ENCODE peak calls at places on chromosomes 4 and X, in eight cellular contexts. One of them, this sample, is unnamed.

GRCh38 chr4:56434599-56435000 is 815 bp downstream of the PPAT start:
- DNase-seq in cardiac muscle cell: peak
- DNase-seq in body of pancreas: no peak
- DNase-seq in ovary: no peak
- DNase-seq in choroid plexus epithelial cell: peak
- DNase-seq in progenitor cell of endocrine pancreas: no peak
- DNase-seq in CD8-positive, alpha-beta T cell: no peak
- DNase-seq in foreskin fibroblast: peak
- DNase-seq in this sample: no peak

GRCh38 chrX:39577976-39578962 is 519.5 kb downstream of the BCOR start:
- DNase-seq in cardiac muscle cell: peak
- DNase-seq in body of pancreas: no peak
- DNase-seq in ovary: no peak
- DNase-seq in choroid plexus epithelial cell: no peak
- DNase-seq in progenitor cell of endocrine pancreas: no peak
- DNase-seq in CD8-positive, alpha-beta T cell: peak
- DNase-seq in foreskin fibroblast: no peak
- DNase-seq in this sample: peak

GRCh38 chrX:49072712-49073095 is 1.1 kb downstream of the PRAF2 start:
- DNase-seq in cardiac muscle cell: no peak
- DNase-seq in body of pancreas: no peak
- DNase-seq in ovary: no peak
- DNase-seq in choroid plexus epithelial cell: peak
- DNase-seq in progenitor cell of endocrine pancreas: no peak
- DNase-seq in CD8-positive, alpha-beta T cell: no peak
- DNase-seq in foreskin fibroblast: no peak
- DNase-seq in this sample: no peak

GRCh38 chrX:32572644-32573043 is 638.7 kb downstream of the DMD start:
- DNase-seq in cardiac muscle cell: no peak
- DNase-seq in body of pancreas: no peak
- DNase-seq in ovary: no peak
- DNase-seq in choroid plexus epithelial cell: peak
- DNase-seq in progenitor cell of endocrine pancreas: no peak
- DNase-seq in CD8-positive, alpha-beta T cell: no peak
- DNase-seq in foreskin fibroblast: no peak
- DNase-seq in this sample: no peak

GRCh38 chr4:107564326-107564725 is 155.7 kb downstream of the PAPSS1 start:
- DNase-seq in cardiac muscle cell: peak
- DNase-seq in body of pancreas: no peak
- DNase-seq in ovary: no peak
- DNase-seq in choroid plexus epithelial cell: peak
- DNase-seq in progenitor cell of endocrine pancreas: no peak
- DNase-seq in CD8-positive, alpha-beta T cell: no peak
- DNase-seq in foreskin fibroblast: no peak
- DNase-seq in this sample: no peak

GRCh38 chr4:128376303-128376702 is 88.7 kb upstream of the PGRMC2 start:
- DNase-seq in cardiac muscle cell: no peak
- DNase-seq in body of pancreas: no peak
- DNase-seq in ovary: no peak
- DNase-seq in choroid plexus epithelial cell: no peak
- DNase-seq in progenitor cell of endocrine pancreas: no peak
- DNase-seq in CD8-positive, alpha-beta T cell: no peak
- DNase-seq in foreskin fibroblast: no peak
- DNase-seq in this sample: no peak

GRCh38 chr4:6301051-6301731 is 31.5 kb downstream of the WFS1 start:
- DNase-seq in cardiac muscle cell: no peak
- DNase-seq in body of pancreas: no peak
- DNase-seq in ovary: no peak
- DNase-seq in choroid plexus epithelial cell: no peak
- DNase-seq in progenitor cell of endocrine pancreas: no peak
- DNase-seq in CD8-positive, alpha-beta T cell: no peak
- DNase-seq in foreskin fibroblast: no peak
- DNase-seq in this sample: no peak

GRCh38 chr4:111398906-111399330 is 746.3 kb upstream of the FAM241A start:
- DNase-seq in cardiac muscle cell: peak
- DNase-seq in body of pancreas: no peak
- DNase-seq in ovary: no peak
- DNase-seq in choroid plexus epithelial cell: peak
- DNase-seq in progenitor cell of endocrine pancreas: no peak
- DNase-seq in CD8-positive, alpha-beta T cell: no peak
- DNase-seq in foreskin fibroblast: peak
- DNase-seq in this sample: no peak

GRCh38 chr4:139817657-139818452 is 152.2 kb downstream of the MGST2 start:
- DNase-seq in cardiac muscle cell: no peak
- DNase-seq in body of pancreas: no peak
- DNase-seq in ovary: peak
- DNase-seq in choroid plexus epithelial cell: no peak
- DNase-seq in progenitor cell of endocrine pancreas: no peak
- DNase-seq in CD8-positive, alpha-beta T cell: no peak
- DNase-seq in foreskin fibroblast: no peak
- DNase-seq in this sample: no peak

GRCh38 chr4:138938371-138938699 is 77.2 kb upstream of the NOCT start:
- DNase-seq in cardiac muscle cell: peak
- DNase-seq in body of pancreas: no peak
- DNase-seq in ovary: no peak
- DNase-seq in choroid plexus epithelial cell: peak
- DNase-seq in progenitor cell of endocrine pancreas: no peak
- DNase-seq in CD8-positive, alpha-beta T cell: no peak
- DNase-seq in foreskin fibroblast: peak
- DNase-seq in this sample: no peak

GRCh38 chrX:16722481-16722880 is 3.1 kb downstream of the SYAP1 start:
- DNase-seq in cardiac muscle cell: no peak
- DNase-seq in body of pancreas: no peak
- DNase-seq in ovary: no peak
- DNase-seq in choroid plexus epithelial cell: no peak
- DNase-seq in progenitor cell of endocrine pancreas: no peak
- DNase-seq in CD8-positive, alpha-beta T cell: no peak
- DNase-seq in foreskin fibroblast: no peak
- DNase-seq in this sample: no peak

GRCh38 chrX:16212024-16212423 is 44.7 kb downstream of the MAGEB17 start:
- DNase-seq in cardiac muscle cell: peak
- DNase-seq in body of pancreas: no peak
- DNase-seq in ovary: no peak
- DNase-seq in choroid plexus epithelial cell: peak
- DNase-seq in progenitor cell of endocrine pancreas: no peak
- DNase-seq in CD8-positive, alpha-beta T cell: no peak
- DNase-seq in foreskin fibroblast: no peak
- DNase-seq in this sample: no peak

GRCh38 chrX:101931104-101931493 is 728 bp downstream of the ZMAT1 start:
- DNase-seq in cardiac muscle cell: no peak
- DNase-seq in body of pancreas: no peak
- DNase-seq in ovary: no peak
- DNase-seq in choroid plexus epithelial cell: no peak
- DNase-seq in progenitor cell of endocrine pancreas: no peak
- DNase-seq in CD8-positive, alpha-beta T cell: no peak
- DNase-seq in foreskin fibroblast: no peak
- DNase-seq in this sample: no peak

GRCh38 chr4:11252149-11252548 is 176.5 kb downstream of the HS3ST1 start:
- DNase-seq in cardiac muscle cell: no peak
- DNase-seq in body of pancreas: no peak
- DNase-seq in ovary: no peak
- DNase-seq in choroid plexus epithelial cell: no peak
- DNase-seq in progenitor cell of endocrine pancreas: no peak
- DNase-seq in CD8-positive, alpha-beta T cell: no peak
- DNase-seq in foreskin fibroblast: no peak
- DNase-seq in this sample: no peak

GRCh38 chr4:153735901-153736461 is 23.8 kb downstream of the RNF175 start:
- DNase-seq in cardiac muscle cell: peak
- DNase-seq in body of pancreas: no peak
- DNase-seq in ovary: no peak
- DNase-seq in choroid plexus epithelial cell: peak
- DNase-seq in progenitor cell of endocrine pancreas: no peak
- DNase-seq in CD8-positive, alpha-beta T cell: no peak
- DNase-seq in foreskin fibroblast: no peak
- DNase-seq in this sample: no peak

GRCh38 chr4:99084595-99084994 is 4.0 kb downstream of the ADH5 start:
- DNase-seq in cardiac muscle cell: no peak
- DNase-seq in body of pancreas: no peak
- DNase-seq in ovary: no peak
- DNase-seq in choroid plexus epithelial cell: no peak
- DNase-seq in progenitor cell of endocrine pancreas: no peak
- DNase-seq in CD8-positive, alpha-beta T cell: no peak
- DNase-seq in foreskin fibroblast: no peak
- DNase-seq in this sample: no peak

GRCh38 chr4:99087887-99088484 is 602 bp downstream of the ADH5 start:
- DNase-seq in cardiac muscle cell: peak
- DNase-seq in body of pancreas: peak
- DNase-seq in ovary: peak
- DNase-seq in choroid plexus epithelial cell: peak
- DNase-seq in progenitor cell of endocrine pancreas: no peak
- DNase-seq in CD8-positive, alpha-beta T cell: no peak
- DNase-seq in foreskin fibroblast: peak
- DNase-seq in this sample: peak

GRCh38 chr4:99090511-99090910 is 1.9 kb upstream of the ADH5 start:
- DNase-seq in cardiac muscle cell: peak
- DNase-seq in body of pancreas: no peak
- DNase-seq in ovary: no peak
- DNase-seq in choroid plexus epithelial cell: peak
- DNase-seq in progenitor cell of endocrine pancreas: no peak
- DNase-seq in CD8-positive, alpha-beta T cell: no peak
- DNase-seq in foreskin fibroblast: no peak
- DNase-seq in this sample: no peak

GRCh38 chr4:99091174-99091573 is 2.6 kb upstream of the ADH5 start:
- DNase-seq in cardiac muscle cell: no peak
- DNase-seq in body of pancreas: no peak
- DNase-seq in ovary: no peak
- DNase-seq in choroid plexus epithelial cell: no peak
- DNase-seq in progenitor cell of endocrine pancreas: no peak
- DNase-seq in CD8-positive, alpha-beta T cell: no peak
- DNase-seq in foreskin fibroblast: no peak
- DNase-seq in this sample: no peak

DNA sequence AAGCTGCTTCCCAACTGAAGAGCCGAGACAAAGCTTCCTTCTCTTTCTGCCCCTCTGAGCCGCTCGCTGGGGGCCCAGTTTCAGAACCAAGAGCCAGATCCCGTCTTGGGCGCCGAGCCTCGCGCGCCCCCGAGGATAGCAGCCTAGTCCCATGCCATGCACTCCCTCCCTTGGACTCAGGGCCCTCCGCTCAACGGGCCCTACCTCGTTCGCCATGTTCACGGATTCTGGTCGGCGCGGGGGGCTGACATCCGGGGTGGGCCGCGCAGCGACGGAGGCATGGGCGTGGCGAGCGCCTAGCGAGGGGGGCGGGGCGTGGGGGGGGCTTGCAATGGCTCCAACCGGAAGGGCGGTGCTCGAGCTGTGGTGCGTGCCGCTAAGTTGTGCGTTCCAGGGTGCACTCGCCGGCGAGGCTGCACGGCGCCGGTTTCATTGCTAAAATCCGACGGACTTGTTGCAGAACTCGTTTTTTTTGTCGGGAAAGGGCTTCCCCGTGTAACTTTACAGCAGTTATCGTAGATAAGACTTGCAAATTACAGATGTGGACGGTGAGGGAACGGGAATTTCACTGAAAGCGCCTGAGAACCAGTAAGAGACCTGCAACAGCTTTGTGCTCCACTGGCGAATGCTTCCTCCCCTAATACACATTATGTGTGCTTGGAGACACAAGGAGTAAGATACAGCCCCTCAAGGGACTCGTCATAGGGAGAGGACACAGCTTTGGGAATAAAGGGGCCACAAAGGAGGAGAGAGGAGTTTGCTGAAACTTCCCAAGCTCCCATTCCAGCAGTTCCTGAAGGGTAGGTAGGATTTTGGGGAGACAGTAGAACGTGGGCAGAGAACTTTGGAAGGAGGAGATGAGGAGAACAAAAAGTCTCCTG is at the start of gene ADH5:
- DNase-seq in cardiac muscle cell: peak
- DNase-seq in body of pancreas: peak
- DNase-seq in ovary: peak
- DNase-seq in choroid plexus epithelial cell: peak
- DNase-seq in progenitor cell of endocrine pancreas: peak
- DNase-seq in CD8-positive, alpha-beta T cell: peak
- DNase-seq in foreskin fibroblast: peak
- DNase-seq in this sample: peak
- TF ChIP-seq CTCF in cardiac muscle cell: no peak
- TF ChIP-seq CTCF in body of pancreas: no peak
- TF ChIP-seq CTCF in ovary: no peak
- TF ChIP-seq CTCF in choroid plexus epithelial cell: no peak
- TF ChIP-seq CTCF in progenitor cell of endocrine pancreas: no peak
- TF ChIP-seq CTCF in CD8-positive, alpha-beta T cell: no peak
- TF ChIP-seq CTCF in foreskin fibroblast: no peak
- TF ChIP-seq CTCF in this sample: no peak

GRCh38 chr4:96189761-96190160 is 349.9 kb downstream of the PDHA2 start:
- DNase-seq in cardiac muscle cell: no peak
- DNase-seq in body of pancreas: no peak
- DNase-seq in ovary: no peak
- DNase-seq in choroid plexus epithelial cell: no peak
- DNase-seq in progenitor cell of endocrine pancreas: no peak
- DNase-seq in CD8-positive, alpha-beta T cell: no peak
- DNase-seq in foreskin fibroblast: no peak
- DNase-seq in this sample: no peak
- TF ChIP-seq CTCF in cardiac muscle cell: no peak
- TF ChIP-seq CTCF in body of pancreas: no peak
- TF ChIP-seq CTCF in ovary: no peak
- TF ChIP-seq CTCF in choroid plexus epithelial cell: no peak
- TF ChIP-seq CTCF in progenitor cell of endocrine pancreas: no peak
- TF ChIP-seq CTCF in CD8-positive, alpha-beta T cell: no peak
- TF ChIP-seq CTCF in foreskin fibroblast: no peak
- TF ChIP-seq CTCF in this sample: no peak

GRCh38 chr4:37073226-37073840 is 171.2 kb upstream of the NWD2 start:
- DNase-seq in cardiac muscle cell: no peak
- DNase-seq in body of pancreas: no peak
- DNase-seq in ovary: no peak
- DNase-seq in choroid plexus epithelial cell: no peak
- DNase-seq in progenitor cell of endocrine pancreas: no peak
- DNase-seq in CD8-positive, alpha-beta T cell: no peak
- DNase-seq in foreskin fibroblast: no peak
- DNase-seq in this sample: no peak

GRCh38 chr4:37066149-37066548 is 178.4 kb upstream of the NWD2 start:
- DNase-seq in cardiac muscle cell: no peak
- DNase-seq in body of pancreas: peak
- DNase-seq in ovary: no peak
- DNase-seq in choroid plexus epithelial cell: no peak
- DNase-seq in progenitor cell of endocrine pancreas: no peak
- DNase-seq in CD8-positive, alpha-beta T cell: no peak
- DNase-seq in foreskin fibroblast: no peak
- DNase-seq in this sample: no peak

DNA sequence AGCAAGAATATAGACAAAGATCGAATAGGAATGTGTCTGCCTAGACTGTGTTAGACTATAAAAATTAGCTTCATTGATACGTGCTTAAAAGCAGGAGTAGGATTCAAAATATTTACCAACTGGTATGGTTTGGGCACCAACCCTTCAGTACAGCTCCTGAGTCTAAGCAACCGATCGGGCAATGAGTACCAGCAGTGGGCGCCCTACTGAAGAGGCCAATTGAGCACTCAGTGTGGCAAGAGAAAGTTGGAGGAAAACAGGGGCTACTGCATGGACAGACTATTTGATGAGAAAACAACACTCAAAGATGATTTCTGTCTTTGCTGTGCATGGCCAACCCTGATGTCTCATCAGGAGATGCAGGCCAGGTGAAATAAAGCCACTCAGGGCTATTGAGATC is 176.0 kb upstream of the NWD2 start:
- DNase-seq in cardiac muscle cell: no peak
- DNase-seq in body of pancreas: no peak
- DNase-seq in ovary: no peak
- DNase-seq in choroid plexus epithelial cell: no peak
- DNase-seq in progenitor cell of endocrine pancreas: no peak
- DNase-seq in CD8-positive, alpha-beta T cell: no peak
- DNase-seq in foreskin fibroblast: no peak
- DNase-seq in this sample: no peak
- TF ChIP-seq CTCF in cardiac muscle cell: no peak
- TF ChIP-seq CTCF in body of pancreas: no peak
- TF ChIP-seq CTCF in ovary: no peak
- TF ChIP-seq CTCF in choroid plexus epithelial cell: no peak
- TF ChIP-seq CTCF in progenitor cell of endocrine pancreas: no peak
- TF ChIP-seq CTCF in CD8-positive, alpha-beta T cell: no peak
- TF ChIP-seq CTCF in foreskin fibroblast: no peak
- TF ChIP-seq CTCF in this sample: no peak

GRCh38 chrX:107672955-107673378 is 44.7 kb downstream of the PRPS1 start:
- DNase-seq in cardiac muscle cell: peak
- DNase-seq in body of pancreas: peak
- DNase-seq in ovary: peak
- DNase-seq in choroid plexus epithelial cell: peak
- DNase-seq in progenitor cell of endocrine pancreas: peak
- DNase-seq in CD8-positive, alpha-beta T cell: peak
- DNase-seq in foreskin fibroblast: no peak
- DNase-seq in this sample: peak
- TF ChIP-seq CTCF in cardiac muscle cell: peak
- TF ChIP-seq CTCF in body of pancreas: peak
- TF ChIP-seq CTCF in ovary: peak
- TF ChIP-seq CTCF in choroid plexus epithelial cell: peak
- TF ChIP-seq CTCF in progenitor cell of endocrine pancreas: peak
- TF ChIP-seq CTCF in CD8-positive, alpha-beta T cell: peak
- TF ChIP-seq CTCF in foreskin fibroblast: peak
- TF ChIP-seq CTCF in this sample: peak

This sample was measured in natural killer cell.